ENCODE peak calls at places on chromosomes 5 and 9, in eight cellular contexts. D is MCF 10A, Y is nephron progenitor cell, S is left ventricle myocardium inferior, V is stomach, H is RWPE1, G is fibroblast of the aortic adventitia, E is GM10248. Q is an unnamed sample.

GRCh38 chr5:1414311-1415058 is 30.8 kb downstream of the SLC6A3 start:
- DNase-seq in D (no peak), Y (no peak), S (peak; percentile 12), V (no peak), H (no peak), G (no peak), E (peak; percentile 50), Q (no peak)

GRCh38 chr5:133729800-133730199 is 117.5 kb upstream of the FSTL4 start:
- DNase-seq in D (no peak), Y (no peak), S (no peak), V (no peak), H (no peak), G (no peak), E (no peak), Q (no peak)

GRCh38 chr5:44935262-44935661 is 126.5 kb downstream of the MRPS30 start:
- DNase-seq in D (peak; percentile 42), Y (no peak), S (no peak), V (no peak), H (no peak), G (no peak), E (no peak), Q (no peak)

GRCh38 chr5:55241756-55242155 is 8.3 kb upstream of the CCNO start:
- DNase-seq in D (no peak), Y (no peak), S (no peak), V (peak; percentile 65), H (no peak), G (no peak), E (no peak), Q (no peak)

GRCh38 chr5:1374680-1375055 is 29.8 kb upstream of the CLPTM1L start:
- DNase-seq in D (peak; percentile 62), Y (no peak), S (no peak), V (no peak), H (no peak), G (peak; percentile 26), E (no peak), Q (no peak)

GRCh38 chr9:749712-750111 is 91.8 kb upstream of the DMRT1 start:
- DNase-seq in D (no peak), Y (no peak), S (no peak), V (no peak), H (no peak), G (no peak), E (no peak), Q (no peak)

GRCh38 chr5:39476466-39477215 is 51.9 kb upstream of the DAB2 start:
- DNase-seq in D (no peak), Y (no peak), S (no peak), V (no peak), H (no peak), G (peak; percentile 94), E (no peak), Q (no peak)

GRCh38 chr5:74648835-74649286 is 8.3 kb upstream of the ENC1 start:
- DNase-seq in D (peak; percentile 71), Y (peak; percentile 36), S (no peak), V (no peak), H (peak; percentile 77), G (peak; percentile 79), E (peak; percentile 65), Q (no peak)

GRCh38 chr5:175596818-175597217 is 61.1 kb upstream of the HRH2 start:
- DNase-seq in D (no peak), Y (no peak), S (no peak), V (no peak), H (no peak), G (no peak), E (no peak), Q (no peak)

GRCh38 chr5:122908662-122909061 is 63.2 kb downstream of the SNX24 start:
- DNase-seq in D (no peak), Y (no peak), S (no peak), V (no peak), H (no peak), G (peak; percentile 54), E (no peak), Q (no peak)
- TF ChIP-seq CTCF in D (no peak), Y (no peak), S (no peak), V (no peak), H (no peak), G (peak; percentile 44), E (no peak), Q (no peak)

DNA sequence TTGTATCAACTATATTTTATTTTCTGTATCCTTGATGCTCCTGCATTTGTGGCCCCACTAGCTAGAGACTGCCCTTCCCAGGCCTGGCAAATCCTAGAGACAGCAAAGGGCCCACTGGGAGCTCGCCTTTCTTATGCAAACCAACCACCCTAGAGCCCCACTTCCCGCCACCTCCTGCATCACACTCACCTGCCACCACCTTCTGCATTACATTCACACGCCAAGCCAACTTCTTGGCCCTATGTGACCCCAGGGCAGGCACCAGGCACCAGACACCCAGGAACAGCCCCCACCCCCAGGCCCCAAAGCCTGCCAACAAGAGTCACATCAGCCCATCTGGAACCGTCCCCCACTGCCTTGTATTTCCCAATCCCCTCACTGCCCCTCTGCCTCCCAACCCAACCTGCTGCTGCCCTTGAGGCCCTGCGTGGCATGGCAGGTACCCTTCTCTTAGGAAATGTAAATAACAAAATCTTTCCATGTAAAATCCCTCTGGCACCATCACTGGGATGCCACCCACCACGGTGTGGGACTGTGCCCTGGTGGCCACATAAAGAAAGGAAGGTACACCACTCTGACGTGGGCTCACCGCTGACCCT is 22.0 kb downstream of the ROR2 start:
- DNase-seq in D (no peak), Y (no peak), S (no peak), V (peak; percentile 16), H (no peak), G (no peak), E (no peak), Q (no peak)
- TF ChIP-seq CTCF in D (no peak), Y (no peak), S (no peak), V (no peak), H (no peak), G (no peak), E (no peak), Q (no peak)

GRCh38 chr9:107299437-107299836 is 16.4 kb downstream of the RAD23B start:
- DNase-seq in D (no peak), Y (no peak), S (no peak), V (no peak), H (peak; percentile 51), G (no peak), E (no peak), Q (no peak)
- TF ChIP-seq CTCF in D (peak; percentile 23), Y (peak; percentile 14), S (no peak), V (no peak), H (peak; percentile 25), G (no peak), E (no peak), Q (no peak)

GRCh38 chr9:34501372-34501771 is 21.4 kb downstream of the ENHO start:
- DNase-seq in D (no peak), Y (no peak), S (no peak), V (no peak), H (no peak), G (no peak), E (no peak), Q (no peak)

GRCh38 chr9:34500623-34501267 is 22.0 kb downstream of the ENHO start:
- DNase-seq in D (peak; percentile 64), Y (peak; percentile 82), S (peak; percentile 48), V (peak; percentile 69), H (peak; percentile 78), G (peak; percentile 47), E (peak; percentile 70), Q (no peak)

GRCh38 chr9:34502471-34503335 is 20.1 kb downstream of the ENHO start:
- DNase-seq in D (no peak), Y (no peak), S (no peak), V (no peak), H (no peak), G (no peak), E (no peak), Q (no peak)

GRCh38 chr9:34503406-34503805 is 19.4 kb downstream of the ENHO start:
- DNase-seq in D (no peak), Y (no peak), S (no peak), V (no peak), H (no peak), G (no peak), E (no peak), Q (no peak)

DNA sequence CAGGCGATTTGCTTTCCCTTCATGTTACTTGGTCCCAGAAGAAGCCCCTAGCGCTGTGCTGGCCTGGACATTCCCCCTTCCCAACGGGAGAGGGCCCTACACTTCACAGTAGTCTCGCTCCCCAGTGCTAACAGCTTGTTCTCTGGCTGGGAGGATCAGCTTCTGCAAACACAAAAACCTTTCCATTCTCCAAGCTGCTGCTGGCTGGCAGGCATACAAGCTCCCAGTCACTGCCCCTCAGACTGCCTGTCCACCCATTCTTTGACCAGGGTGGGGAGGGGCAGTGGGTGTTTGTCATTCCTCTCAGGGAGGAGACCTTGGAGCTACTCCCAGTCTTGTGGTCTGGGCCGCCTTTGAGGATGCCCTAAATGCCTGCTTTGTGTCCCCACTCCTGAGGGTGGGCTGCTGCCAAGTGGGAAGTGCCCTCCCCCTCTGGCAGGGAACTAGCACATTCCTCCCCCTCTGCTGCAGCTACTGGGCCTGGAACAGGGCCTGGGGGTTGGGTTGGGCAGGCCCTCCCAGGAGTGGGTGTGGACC is 20.8 kb downstream of the ENHO start:
- DNase-seq in D (no peak), Y (no peak), S (peak; percentile 55), V (peak; percentile 61), H (no peak), G (peak; percentile 96), E (no peak), Q (no peak)
- TF ChIP-seq CTCF in D (no peak), Y (peak; percentile 27), S (peak; percentile 46), V (no peak), H (no peak), G (peak; percentile 59), E (no peak), Q (no peak)

Q was measured in mesothelial cell of epicardium.